ENCODE peak calls at places on chromosomes 11 and 22, in six cellular contexts. P, S, X, Q, M and U are unnamed samples.

GRCh38 chr11:128497057-128497957 is 90.1 kb downstream of the ETS1 start:
- DNase-seq in P (peak; percentile 87), S (no peak), X (peak; percentile 95), Q (peak; percentile 83), M (no peak), U (peak; percentile 66)

GRCh38 chr11:117458275-117459120 is 130.8 kb downstream of the CEP164 start:
- DNase-seq in P (no peak), S (no peak), X (no peak), Q (no peak), M (peak; percentile 68), U (no peak)

GRCh38 chr11:121560251-121560650 is 107.5 kb upstream of the SORL1-AS1 start:
- DNase-seq in P (no peak), S (no peak), X (no peak), Q (no peak), M (no peak), U (no peak)

GRCh38 chr22:32237905-32238304 is 17.2 kb downstream of the SLC5A4 start:
- DNase-seq in P (no peak), S (no peak), X (no peak), Q (no peak), M (no peak), U (no peak)

GRCh38 chr11:6992457-6993431 is 27.4 kb downstream of the ZNF214 start:
- DNase-seq in P (no peak), S (no peak), X (peak; percentile 74), Q (no peak), M (no peak), U (peak; percentile 65)

GRCh38 chr11:8814209-8814922 is 96.6 kb upstream of the AKIP1 start:
- DNase-seq in P (no peak), S (no peak), X (no peak), Q (no peak), M (no peak), U (no peak)

GRCh38 chr11:86068138-86068861 is 584 bp downstream of the PICALM start:
- DNase-seq in P (no peak), S (peak; percentile 51), X (no peak), Q (no peak), M (peak; percentile 89), U (peak; percentile 33)

GRCh38 chr11:33376331-33377099 is 119.3 kb downstream of the HIPK3 start:
- DNase-seq in P (no peak), S (no peak), X (no peak), Q (no peak), M (no peak), U (no peak)

GRCh38 chr22:46934746-46935491 is 172.5 kb downstream of the TBC1D22A start:
- DNase-seq in P (peak; percentile 17), S (no peak), X (peak; percentile 51), Q (peak; percentile 76), M (no peak), U (no peak)

GRCh38 chr11:15629690-15630321 is 515.1 kb downstream of the INSC start:
- DNase-seq in P (no peak), S (no peak), X (no peak), Q (peak; percentile 16), M (no peak), U (no peak)

GRCh38 chr22:38788016-38788415 is 5.9 kb downstream of the DNAL4 start:
- DNase-seq in P (no peak), S (no peak), X (no peak), Q (no peak), M (no peak), U (no peak)

GRCh38 chr11:115548878-115549528 is 44.8 kb upstream of the CADM1 start:
- DNase-seq in P (no peak), S (no peak), X (no peak), Q (no peak), M (no peak), U (no peak)

GRCh38 chr22:26887916-26888315 is 230.5 kb downstream of the MIAT start:
- DNase-seq in P (no peak), S (no peak), X (no peak), Q (no peak), M (no peak), U (no peak)

GRCh38 chr11:92782806-92783205 is 186.6 kb upstream of the MTNR1B start:
- DNase-seq in P (no peak), S (no peak), X (no peak), Q (no peak), M (no peak), U (no peak)

DNA sequence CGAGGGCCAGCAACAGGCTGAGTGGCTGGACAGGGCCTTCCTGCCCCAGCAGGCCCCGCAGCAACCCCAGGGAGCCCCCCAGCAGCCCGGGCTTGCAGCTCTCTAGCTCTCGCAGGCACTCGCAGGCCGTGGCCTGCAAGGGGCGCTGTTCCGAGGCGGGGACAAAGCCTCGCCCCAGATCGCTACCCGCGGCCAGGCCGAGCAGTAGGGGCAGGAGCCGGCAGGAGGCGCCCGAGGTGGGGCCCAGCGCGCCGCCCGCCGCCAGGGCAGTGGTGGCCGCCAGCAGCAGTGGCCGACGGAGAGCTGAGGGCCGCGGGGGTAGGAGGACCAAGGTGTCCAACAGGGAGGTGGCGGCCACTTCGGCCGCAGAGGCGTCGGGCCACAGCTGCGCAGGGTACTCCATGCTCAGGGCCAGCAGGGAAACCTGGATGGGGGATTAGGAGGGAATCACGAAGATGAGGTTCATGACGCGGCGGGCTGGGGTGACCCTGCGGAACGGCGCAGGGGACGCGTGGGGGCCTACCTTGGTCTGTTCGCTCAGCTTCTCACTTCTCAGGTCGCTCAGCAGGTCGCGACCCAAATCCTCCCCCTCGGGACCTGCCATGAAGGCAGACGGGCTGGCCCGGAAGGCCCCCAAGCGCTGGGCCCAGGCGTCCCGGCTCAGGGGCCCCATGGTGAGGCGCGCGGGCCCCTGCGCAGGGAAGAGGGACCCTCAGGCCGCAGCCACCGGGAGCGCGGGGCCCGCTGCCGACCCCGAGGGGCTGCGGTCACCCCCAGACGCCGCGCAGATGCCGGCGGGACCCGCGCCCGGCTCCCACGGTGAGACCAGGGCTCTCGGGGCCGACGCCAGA is 632 bp downstream of the AP5B1 start:
- DNase-seq in P (peak; percentile 21), S (peak; percentile 83), X (peak; percentile 38), Q (peak; percentile 64), M (peak; percentile 96), U (peak; percentile 71)
- TF ChIP-seq POLR2AphosphoS5 in P (no peak), S (no peak), X (no peak), Q (peak; percentile 57), M (peak; percentile 77), U (peak; percentile 49)

GRCh38 chr22:17233348-17234043 is 14.3 kb upstream of the ADA2 start:
- DNase-seq in P (no peak), S (no peak), X (no peak), Q (no peak), M (peak; percentile 46), U (no peak)

GRCh38 chr22:17234144-17234623 is 14.9 kb upstream of the ADA2 start:
- DNase-seq in P (no peak), S (no peak), X (no peak), Q (peak; percentile 34), M (peak; percentile 53), U (no peak)

GRCh38 chr22:17228725-17229126 is 9.5 kb upstream of the ADA2 start:
- DNase-seq in P (no peak), S (no peak), X (no peak), Q (no peak), M (no peak), U (no peak)

GRCh38 chr22:17232406-17232805 is 13.2 kb upstream of the ADA2 start:
- DNase-seq in P (no peak), S (no peak), X (no peak), Q (no peak), M (no peak), U (no peak)

DNA sequence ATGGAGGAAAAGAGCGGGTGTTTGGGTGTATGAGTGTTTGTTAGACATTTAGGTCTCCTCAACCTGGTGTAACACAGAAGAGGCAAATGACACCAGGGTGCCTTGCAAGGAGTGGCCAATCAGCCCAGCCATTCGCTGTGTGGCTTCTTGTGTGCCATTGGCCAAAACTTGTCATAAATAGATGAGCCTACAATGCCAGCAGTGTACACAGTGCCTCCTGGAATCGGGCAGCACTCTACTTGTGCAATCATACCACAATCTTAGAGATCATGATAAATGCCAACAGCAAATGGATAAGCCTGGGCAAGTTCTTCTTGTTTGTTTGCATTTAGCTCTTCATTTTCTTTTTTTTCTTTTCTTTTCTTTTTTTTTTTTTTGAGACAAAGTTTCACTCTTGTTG is 11.0 kb upstream of the ADA2 start:
- DNase-seq in P (no peak), S (no peak), X (no peak), Q (no peak), M (no peak), U (peak; percentile 71)
- TF ChIP-seq POLR2AphosphoS5 in P (no peak), S (no peak), X (no peak), Q (no peak), M (no peak), U (peak; percentile 82)

GRCh38 chr11:65554842-65555395 is 3.2 kb downstream of the LTBP3 start:
- DNase-seq in P (no peak), S (no peak), X (no peak), Q (no peak), M (no peak), U (no peak)

GRCh38 chr11:65557280-65558001 is 718 bp downstream of the LTBP3 start:
- DNase-seq in P (no peak), S (no peak), X (no peak), Q (no peak), M (peak; percentile 87), U (no peak)

GRCh38 chr11:65556470-65557279 is 1.5 kb downstream of the LTBP3 start:
- DNase-seq in P (no peak), S (no peak), X (no peak), Q (no peak), M (no peak), U (no peak)

GRCh38 chr11:65554057-65554818 is 3.9 kb downstream of the LTBP3 start:
- DNase-seq in P (no peak), S (no peak), X (no peak), Q (no peak), M (peak; percentile 78), U (no peak)

DNA sequence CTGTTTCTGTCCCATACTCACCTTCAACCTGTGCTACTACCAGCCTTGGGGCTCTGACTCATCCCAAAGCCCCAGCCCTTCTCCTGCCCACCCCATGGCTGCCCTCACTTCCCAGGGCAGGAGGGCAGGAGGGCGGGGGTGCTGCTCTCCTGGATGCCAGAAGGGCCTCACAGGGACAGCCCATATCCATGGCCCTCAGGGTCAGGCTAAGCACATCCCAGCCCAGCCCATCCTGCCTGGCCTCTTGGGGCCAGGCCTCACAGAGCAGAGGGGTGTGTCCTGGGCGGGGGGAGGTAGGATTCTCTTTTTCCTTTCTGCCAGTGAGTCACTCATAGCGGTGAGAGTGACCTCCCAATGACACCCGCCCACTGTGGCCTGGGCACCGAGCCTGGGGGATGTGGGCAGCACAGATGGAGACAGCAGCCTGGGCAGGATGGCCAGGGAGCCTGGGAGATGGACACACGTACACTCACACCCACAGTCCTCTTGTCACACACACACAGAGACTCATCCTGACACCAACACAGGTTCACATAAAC is 2.4 kb downstream of the LTBP3 start:
- DNase-seq in P (no peak), S (no peak), X (peak; percentile 73), Q (peak; percentile 71), M (peak; percentile 85), U (no peak)
- TF ChIP-seq POLR2AphosphoS5 in P (no peak), S (no peak), X (no peak), Q (peak; percentile 77), M (peak; percentile 72), U (no peak)

GRCh38 chr22:23896166-23896522 is 2.0 kb downstream of the MIF start:
- DNase-seq in P (no peak), S (no peak), X (no peak), Q (no peak), M (no peak), U (no peak)

GRCh38 chr22:23897320-23897719 is 3.1 kb downstream of the MIF start:
- DNase-seq in P (no peak), S (no peak), X (no peak), Q (no peak), M (no peak), U (no peak)

GRCh38 chr22:23896523-23897186 is 2.5 kb downstream of the MIF start:
- DNase-seq in P (no peak), S (no peak), X (no peak), Q (no peak), M (no peak), U (no peak)

GRCh38 chr22:23899042-23899745 is 5.0 kb downstream of the MIF start:
- DNase-seq in P (no peak), S (no peak), X (no peak), Q (no peak), M (no peak), U (no peak)

GRCh38 chr22:23898006-23898974 is 4.1 kb downstream of the MIF start:
- DNase-seq in P (no peak), S (no peak), X (no peak), Q (no peak), M (no peak), U (no peak)
- TF ChIP-seq POLR2AphosphoS5 in P (no peak), S (no peak), X (no peak), Q (peak; percentile 55), M (no peak), U (no peak)